ENCODE peak calls at places on chromosomes 4 and X, in four cellular contexts. One of them, this sample, is unnamed.

GRCh38 chrX:75301060-75301459 is 27.2 kb downstream of the UPRT start:
- DNase-seq in HepG2: no peak
- DNase-seq in K562: no peak
- DNase-seq in SK-N-SH: no peak
- DNase-seq in this sample: no peak

GRCh38 chr4:126957555-126958440 is 675.0 kb upstream of the INTU start:
- DNase-seq in K562: no peak
- DNase-seq in SK-N-SH: no peak
- DNase-seq in HepG2: no peak
- DNase-seq in this sample: no peak

GRCh38 chrX:133726211-133726630 is 259.2 kb downstream of the GPC3 start:
- DNase-seq in K562: no peak
- DNase-seq in HepG2: peak
- DNase-seq in SK-N-SH: no peak
- DNase-seq in this sample: peak

GRCh38 chr4:69800599-69800998 is 40.2 kb upstream of the SULT1B1 start:
- DNase-seq in K562: no peak
- DNase-seq in HepG2: no peak
- DNase-seq in SK-N-SH: no peak
- DNase-seq in this sample: no peak

GRCh38 chrX:69538321-69538876 is 34.3 kb downstream of the NALF2 start:
- DNase-seq in HepG2: peak
- DNase-seq in K562: peak
- DNase-seq in SK-N-SH: peak
- DNase-seq in this sample: peak

GRCh38 chr4:156294577-156294976 is 340.9 kb upstream of the CTSO start:
- DNase-seq in SK-N-SH: peak
- DNase-seq in HepG2: peak
- DNase-seq in K562: no peak
- DNase-seq in this sample: peak

GRCh38 chrX:149871940-149872339 is 9.0 kb upstream of the MAGEA8 start:
- DNase-seq in HepG2: peak
- DNase-seq in SK-N-SH: peak
- DNase-seq in K562: peak
- DNase-seq in this sample: peak

GRCh38 chr4:87103691-87104187 is 116.7 kb downstream of the KLHL8 start:
- DNase-seq in SK-N-SH: no peak
- DNase-seq in K562: no peak
- DNase-seq in HepG2: no peak
- DNase-seq in this sample: peak

GRCh38 chr4:145341381-145341780 is 140.3 kb upstream of the SMAD1 start:
- DNase-seq in K562: no peak
- DNase-seq in SK-N-SH: no peak
- DNase-seq in HepG2: no peak
- DNase-seq in this sample: no peak

GRCh38 chrX:72306851-72307645 is 1.3 kb upstream of the CITED1 start:
- DNase-seq in HepG2: peak
- DNase-seq in SK-N-SH: peak
- DNase-seq in K562: peak
- DNase-seq in this sample: peak

GRCh38 chr4:73701116-73701515 is 39.3 kb upstream of the CXCL8 start:
- DNase-seq in SK-N-SH: no peak
- DNase-seq in HepG2: no peak
- DNase-seq in K562: no peak
- DNase-seq in this sample: no peak

GRCh38 chr4:146022541-146022940 is 83.9 kb upstream of the ZNF827 start:
- DNase-seq in K562: no peak
- DNase-seq in HepG2: no peak
- DNase-seq in SK-N-SH: no peak
- DNase-seq in this sample: no peak

GRCh38 chrX:19753368-19753767 is 134.0 kb downstream of the SH3KBP1 start:
- DNase-seq in HepG2: no peak
- DNase-seq in SK-N-SH: no peak
- DNase-seq in K562: no peak
- DNase-seq in this sample: no peak

GRCh38 chrX:63250253-63250868 is 100.8 kb downstream of the SPIN4 start:
- DNase-seq in SK-N-SH: peak
- DNase-seq in HepG2: peak
- DNase-seq in K562: peak
- DNase-seq in this sample: peak

GRCh38 chr4:135277116-135277979 is 1075.8 kb upstream of the PABPC4L start:
- DNase-seq in K562: no peak
- DNase-seq in HepG2: no peak
- DNase-seq in SK-N-SH: no peak
- DNase-seq in this sample: no peak

GRCh38 chrX:34770511-34770910 is 113.4 kb upstream of the TMEM47 start:
- DNase-seq in SK-N-SH: no peak
- DNase-seq in HepG2: no peak
- DNase-seq in K562: no peak
- DNase-seq in this sample: no peak

GRCh38 chr4:112978691-112979472 is 70.6 kb upstream of the ANK2 start:
- DNase-seq in SK-N-SH: no peak
- DNase-seq in HepG2: no peak
- DNase-seq in K562: no peak
- DNase-seq in this sample: no peak

GRCh38 chrX:44914532-44915198 is 41.7 kb downstream of the KDM6A start:
- DNase-seq in HepG2: no peak
- DNase-seq in SK-N-SH: no peak
- DNase-seq in K562: no peak
- DNase-seq in this sample: no peak

GRCh38 chr4:111630705-111631104 is 514.5 kb upstream of the FAM241A start:
- DNase-seq in SK-N-SH: peak
- DNase-seq in HepG2: peak
- DNase-seq in K562: no peak
- DNase-seq in this sample: peak

GRCh38 chr4:47913858-47914218 is 545 bp downstream of the NFXL1 start:
- DNase-seq in HepG2: peak
- DNase-seq in SK-N-SH: no peak
- DNase-seq in K562: peak
- DNase-seq in this sample: no peak

GRCh38 chr4:153750197-153750817 is 9.5 kb downstream of the RNF175 start:
- DNase-seq in SK-N-SH: peak
- DNase-seq in HepG2: peak
- DNase-seq in K562: peak
- DNase-seq in this sample: peak

GRCh38 chr4:108172231-108172779 is 3.6 kb upstream of the LEF1 start:
- DNase-seq in HepG2: no peak
- DNase-seq in K562: no peak
- DNase-seq in SK-N-SH: peak
- DNase-seq in this sample: no peak

GRCh38 chr4:26127851-26128337 is 192.9 kb upstream of the RBPJ start:
- DNase-seq in K562: no peak
- DNase-seq in SK-N-SH: no peak
- DNase-seq in HepG2: no peak
- DNase-seq in this sample: no peak

GRCh38 chr4:103947617-103948016 is 227.8 kb upstream of the TACR3 start:
- DNase-seq in K562: no peak
- DNase-seq in HepG2: no peak
- DNase-seq in SK-N-SH: no peak
- DNase-seq in this sample: no peak
- H3K27ac ChIP-seq in K562: no peak
- H3K27ac ChIP-seq in HepG2: no peak
- H3K27ac ChIP-seq in SK-N-SH: no peak
- H3K27ac ChIP-seq in this sample: no peak

GRCh38 chr4:104860227-104861123 is 286.2 kb upstream of the TET2 start:
- DNase-seq in SK-N-SH: peak
- DNase-seq in K562: peak
- DNase-seq in HepG2: peak
- DNase-seq in this sample: peak
- TF ChIP-seq ELF1 in SK-N-SH: no peak
- TF ChIP-seq ELF1 in K562: no peak
- TF ChIP-seq ELF1 in HepG2: no peak
- TF ChIP-seq ELF1 in this sample: no peak

GRCh38 chrX:49071877-49072711 is 1.7 kb downstream of the PRAF2 start:
- DNase-seq in SK-N-SH: peak
- DNase-seq in HepG2: no peak
- DNase-seq in K562: no peak
- DNase-seq in this sample: no peak
- H3K27ac ChIP-seq in SK-N-SH: no peak
- H3K27ac ChIP-seq in HepG2: no peak
- H3K27ac ChIP-seq in K562: no peak
- H3K27ac ChIP-seq in this sample: no peak

GRCh38 chr4:4542824-4543485 is 1.1 kb upstream of the STX18 start:
- DNase-seq in SK-N-SH: peak
- DNase-seq in HepG2: peak
- DNase-seq in K562: no peak
- DNase-seq in this sample: no peak

GRCh38 chr4:4541040-4541631 is 712 bp downstream of the STX18 start:
- DNase-seq in SK-N-SH: no peak
- DNase-seq in HepG2: peak
- DNase-seq in K562: peak
- DNase-seq in this sample: no peak

GRCh38 chr4:4541661-4542570 is at the start of gene STX18:
- DNase-seq in HepG2: peak
- DNase-seq in K562: peak
- DNase-seq in SK-N-SH: peak
- DNase-seq in this sample: peak
- TF ChIP-seq ELF1 in HepG2: peak
- TF ChIP-seq ELF1 in K562: peak
- TF ChIP-seq ELF1 in SK-N-SH: peak
- TF ChIP-seq ELF1 in this sample: peak

DNA sequence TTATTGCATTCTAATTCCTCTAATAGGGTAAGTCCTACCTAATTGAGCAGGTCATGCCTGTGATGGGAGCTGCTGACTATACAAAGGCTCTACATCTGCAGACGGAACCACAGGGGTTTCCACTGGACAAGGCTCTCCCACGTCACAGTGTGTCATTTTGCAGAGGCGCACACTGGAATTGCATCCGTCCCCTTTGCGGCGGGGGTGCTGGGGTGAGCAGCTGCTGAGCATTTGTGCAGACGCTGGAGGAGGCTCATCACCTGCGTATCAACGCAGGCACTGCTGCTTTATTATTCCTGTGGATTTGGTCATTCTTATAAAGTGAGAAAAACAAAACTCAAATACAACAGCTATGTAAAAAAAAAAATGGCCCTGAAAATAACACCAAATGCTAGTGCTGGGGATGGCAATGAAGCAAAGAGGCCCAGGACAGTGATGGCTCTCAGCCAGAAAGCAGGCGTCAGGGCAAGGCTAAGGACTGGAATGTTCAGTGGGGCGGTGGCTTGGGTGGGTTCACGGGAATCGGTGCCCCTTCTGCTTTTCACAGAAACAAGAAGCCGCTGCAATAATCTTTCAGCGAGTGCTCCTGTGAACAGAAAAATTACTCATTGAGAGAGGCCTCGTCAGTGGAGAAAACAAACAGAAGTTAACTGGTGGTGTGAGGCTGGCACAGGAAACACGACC is 67.8 kb downstream of the GATB start:
- DNase-seq in K562: no peak
- DNase-seq in SK-N-SH: no peak
- DNase-seq in HepG2: no peak
- DNase-seq in this sample: no peak
- H3K27ac ChIP-seq in K562: no peak
- H3K27ac ChIP-seq in SK-N-SH: no peak
- H3K27ac ChIP-seq in HepG2: no peak
- H3K27ac ChIP-seq in this sample: no peak